ENCODE peak calls at places on chromosome 6, in four cellular contexts. M is CD8-positive, alpha-beta T cell; C is HepG2; E is naive thymus-derived CD4-positive, alpha-beta T cell. O is an unnamed sample. For H3K4me1, the result is how much of the 10 kb centered on the place peaks cover.

GRCh38 chr6:20092071-20092566 is 120.2 kb downstream of the MBOAT1 start:
- DNase-seq in M (no peak), C (peak), E (peak), O (peak)

GRCh38 chr6:43982084-43982625 is 145.1 kb downstream of the MRPL14 start:
- DNase-seq in M (no peak), C (no peak), E (no peak), O (no peak)

GRCh38 chr6:65728879-65729479 is 22.0 kb upstream of the EYS start:
- DNase-seq in M (no peak), C (no peak), E (no peak), O (peak)

GRCh38 chr6:152701081-152701862 is 3.6 kb downstream of the MYCT1 start:
- DNase-seq in M (no peak), C (no peak), E (no peak), O (no peak)

GRCh38 chr6:111423960-111424846 is 58.8 kb downstream of the REV3L start:
- DNase-seq in M (no peak), C (no peak), E (no peak), O (peak)

GRCh38 chr6:21423106-21423854 is 170.3 kb upstream of the SOX4 start:
- DNase-seq in M (no peak), C (no peak), E (no peak), O (no peak)

GRCh38 chr6:35170166-35170565 is 29.0 kb upstream of the TCP11 start:
- DNase-seq in M (no peak), C (no peak), E (no peak), O (no peak)

GRCh38 chr6:99467509-99468106 is 42.5 kb upstream of the PNISR start:
- DNase-seq in M (no peak), C (peak), E (peak), O (peak)

GRCh38 chr6:156511051-156511450 is 266.1 kb upstream of the ARID1B start:
- DNase-seq in M (no peak), C (no peak), E (no peak), O (no peak)

GRCh38 chr6:120759570-120759969 is 574.7 kb downstream of the TBC1D32 start:
- DNase-seq in M (no peak), C (no peak), E (no peak), O (no peak)

GRCh38 chr6:122710908-122711307 is 68.6 kb upstream of the FABP7 start:
- DNase-seq in M (no peak), C (no peak), E (no peak), O (no peak)

GRCh38 chr6:148021715-148022114 is 320.9 kb upstream of the SASH1 start:
- DNase-seq in M (no peak), C (no peak), E (no peak), O (no peak)

GRCh38 chr6:83853968-83854501 is 875 bp downstream of the RIPPLY2 start:
- DNase-seq in M (no peak), C (no peak), E (no peak), O (no peak)

GRCh38 chr6:134813146-134813545 is 136.8 kb downstream of the ALDH8A1 start:
- DNase-seq in M (no peak), C (no peak), E (no peak), O (no peak)

GRCh38 chr6:166757226-166758135 is 130.4 kb upstream of the RPS6KA2 start:
- DNase-seq in M (no peak), C (no peak), E (no peak), O (no peak)

GRCh38 chr6:166097914-166098522 is 69.6 kb downstream of the TBXT start:
- DNase-seq in M (peak), C (peak), E (peak), O (peak)

GRCh38 chr6:144844596-144844995 is 559.5 kb downstream of the UTRN start:
- DNase-seq in M (no peak), C (no peak), E (no peak), O (no peak)

GRCh38 chr6:101080597-101080996 is 199.5 kb upstream of the ASCC3 start:
- DNase-seq in M (no peak), C (no peak), E (no peak), O (no peak)

GRCh38 chr6:53544050-53544499 is 826 bp downstream of the GCLC start:
- DNase-seq in M (no peak), C (no peak), E (no peak), O (peak)

GRCh38 chr6:33724281-33725023 is 13.0 kb upstream of the UQCC2 start:
- DNase-seq in M (no peak), C (no peak), E (peak), O (no peak)

GRCh38 chr6:24126586-24127192 is 674 bp downstream of the NRSN1 start:
- DNase-seq in M (no peak), C (peak), E (peak), O (peak)

GRCh38 chr6:3769610-3770009 is 18.1 kb upstream of the PXDC1 start:
- DNase-seq in M (no peak), C (no peak), E (no peak), O (no peak)
- H3K4me1 ChIP-seq in M (under half), C (under half), E (under half), O (under half)

GRCh38 chr6:119349041-119349340 is 570 bp downstream of the MAN1A1 start:
- DNase-seq in M (no peak), C (no peak), E (no peak), O (no peak)
- H3K27ac ChIP-seq in M (peak), C (peak), E (peak), O (peak)

DNA sequence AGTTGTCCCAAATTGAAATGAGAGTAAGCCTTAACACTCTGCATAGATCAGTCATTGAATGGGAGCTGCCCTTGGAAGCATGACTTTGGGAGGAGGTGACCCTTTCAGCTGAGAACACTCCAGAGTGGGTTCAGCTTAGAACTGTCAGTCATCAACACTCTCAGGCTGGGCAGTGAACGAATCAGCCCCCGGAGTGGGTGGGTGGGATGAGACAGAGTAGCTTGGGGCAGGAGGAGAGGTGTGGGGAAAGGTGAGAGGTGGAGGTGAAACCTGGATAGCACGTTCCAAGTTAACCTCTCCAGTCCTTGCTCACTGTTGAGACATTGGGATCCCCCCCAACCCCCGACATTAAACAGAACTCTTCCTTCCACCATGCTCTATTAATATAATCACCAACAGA is 55.3 kb upstream of the TPD52L1 start:
- DNase-seq in M (no peak), C (no peak), E (no peak), O (no peak)
- H3K4me1 ChIP-seq in M (under half), C (under half), E (under half), O (under half)

GRCh38 chr6:90222724-90223198 is 73.9 kb downstream of the BACH2 start:
- DNase-seq in M (no peak), C (peak), E (no peak), O (no peak)
- H3K27ac ChIP-seq in M (no peak), C (no peak), E (no peak), O (no peak)

GRCh38 chr6:37242429-37243052 is 15.0 kb upstream of the TBC1D22B start:
- DNase-seq in M (no peak), C (peak), E (no peak), O (no peak)

GRCh38 chr6:37243131-37243815 is 14.3 kb upstream of the TBC1D22B start:
- DNase-seq in M (no peak), C (no peak), E (no peak), O (no peak)

GRCh38 chr6:37241131-37241530 is 16.4 kb upstream of the TBC1D22B start:
- DNase-seq in M (no peak), C (no peak), E (no peak), O (no peak)

GRCh38 chr6:37243816-37244370 is 13.7 kb upstream of the TBC1D22B start:
- DNase-seq in M (no peak), C (no peak), E (no peak), O (no peak)

GRCh38 chr6:37242042-37242428 is 15.5 kb upstream of the TBC1D22B start:
- DNase-seq in M (no peak), C (no peak), E (no peak), O (no peak)
- H3K4me1 ChIP-seq in M (under half), C (half or more), E (under half), O (under half)

GRCh38 chr6:132228894-132229293 is 172.4 kb downstream of the MOXD1 start:
- DNase-seq in M (no peak), C (no peak), E (no peak), O (no peak)

GRCh38 chr6:132234356-132234755 is 166.9 kb downstream of the MOXD1 start:
- DNase-seq in M (no peak), C (no peak), E (no peak), O (no peak)

GRCh38 chr6:132235596-132236280 is 165.5 kb downstream of the MOXD1 start:
- DNase-seq in M (no peak), C (no peak), E (no peak), O (no peak)

GRCh38 chr6:132227937-132228336 is 173.3 kb downstream of the MOXD1 start:
- DNase-seq in M (no peak), C (no peak), E (no peak), O (no peak)

GRCh38 chr6:132231121-132231520 is 170.2 kb downstream of the MOXD1 start:
- DNase-seq in M (no peak), C (no peak), E (no peak), O (no peak)
- H3K27ac ChIP-seq in M (no peak), C (no peak), E (no peak), O (no peak)

DNA sequence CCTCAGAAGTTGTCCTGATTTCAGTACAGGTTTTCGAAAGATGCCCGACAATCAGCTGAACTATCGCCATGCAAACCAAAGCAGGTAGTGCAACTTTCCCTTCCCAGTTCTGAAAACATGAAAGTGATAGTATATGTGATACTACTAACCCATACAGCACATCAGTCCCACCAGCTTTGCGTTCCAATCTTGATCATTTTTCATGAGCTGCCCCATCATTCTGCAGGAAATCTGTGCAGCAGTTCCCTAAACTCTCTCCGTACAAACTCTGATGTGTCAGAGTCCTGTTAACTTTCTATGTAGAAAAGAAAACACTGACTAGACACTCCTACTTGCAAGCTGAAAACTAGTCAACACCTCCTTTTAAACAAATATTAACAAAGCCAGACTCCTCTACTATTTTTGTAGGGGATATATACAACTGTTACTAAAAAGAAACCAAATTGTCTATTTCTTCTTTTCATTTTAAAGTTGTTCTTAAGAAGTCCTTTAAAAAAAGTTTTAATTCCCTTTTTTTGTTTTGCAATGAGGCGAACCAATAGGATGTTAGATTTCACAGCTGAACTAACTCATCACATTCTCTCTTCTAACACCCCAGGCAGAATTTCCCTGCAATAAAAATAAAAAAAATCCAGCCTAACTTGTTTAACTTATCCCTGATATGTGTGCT is 99.6 kb upstream of the DST start:
- DNase-seq in M (no peak), C (peak), E (no peak), O (no peak)
- H3K4me1 ChIP-seq in M (under half), C (half or more), E (under half), O (under half)

O was measured in small intestine.